ENCODE peak calls at places on chromosomes 7 and 10, in seven cellular contexts. B is iPS DF 19.7; F is cardiac fibroblast; O is neural progenitor cell; A is stimulated activated naive CD8-positive, alpha-beta T cell treated with anti-CD3 and anti-CD28 coated beads, Interleukin-15, amount 100 ng/mL, for 72 hours; K is stimulated activated CD4-positive, alpha-beta T cell treated with anti-CD3 and anti-CD28 coated beads, Interleukin-2, amount 100 ng/mL, for 48 hours; Q is GM23248. Z is an unnamed sample.

GRCh38 chr10:50929670-50930069 is 44.2 kb upstream of the A1CF start:
- DNase-seq in B (no peak), F (peak), O (no peak), A (no peak), K (no peak), Q (peak), Z (no peak)

GRCh38 chr10:84541289-84541637 is 212.9 kb downstream of the CCSER2 start:
- DNase-seq in B (peak), F (no peak), O (peak), A (no peak), K (no peak), Q (peak), Z (peak)

GRCh38 chr10:14564268-14564744 is 210.4 kb downstream of the FAM107B start:
- DNase-seq in B (no peak), F (no peak), O (no peak), A (no peak), K (no peak), Q (no peak), Z (no peak)

GRCh38 chr7:157518514-157519175 is 181.8 kb downstream of the DNAJB6 start:
- DNase-seq in B (no peak), F (no peak), O (no peak), A (no peak), K (no peak), Q (no peak), Z (no peak)

GRCh38 chr7:74544706-74545469 is 91.2 kb downstream of the GTF2IRD1 start:
- DNase-seq in B (peak), F (peak), O (peak), A (no peak), K (peak), Q (peak), Z (peak)

GRCh38 chr10:46549171-46550075 is 7.0 kb downstream of the GPRIN2 start:
- DNase-seq in B (no peak), F (no peak), O (no peak), A (no peak), K (no peak), Q (no peak), Z (peak)

GRCh38 chr7:117020605-117021002 is 67.3 kb downstream of the ST7 start:
- DNase-seq in B (no peak), F (no peak), O (peak), A (no peak), K (no peak), Q (no peak), Z (no peak)

GRCh38 chr10:93997546-93997945 is 3.8 kb downstream of the PLCE1 start:
- DNase-seq in B (no peak), F (no peak), O (no peak), A (no peak), K (no peak), Q (no peak), Z (no peak)

GRCh38 chr10:35896011-35896410 is 253.9 kb upstream of the FZD8 start:
- DNase-seq in B (no peak), F (peak), O (no peak), A (no peak), K (no peak), Q (peak), Z (no peak)

GRCh38 chr7:104299323-104299722 is 29.1 kb upstream of the LHFPL3 start:
- DNase-seq in B (no peak), F (no peak), O (peak), A (no peak), K (no peak), Q (no peak), Z (no peak)

GRCh38 chr7:39510738-39511372 is 55.3 kb upstream of the YAE1 start:
- DNase-seq in B (no peak), F (peak), O (no peak), A (no peak), K (no peak), Q (peak), Z (no peak)

GRCh38 chr10:12264204-12264908 is 68.4 kb downstream of the CDC123 start:
- DNase-seq in B (peak), F (peak), O (peak), A (peak), K (peak), Q (peak), Z (peak)

GRCh38 chr7:158700008-158700407 is 4.6 kb downstream of the NCAPG2 start:
- DNase-seq in B (no peak), F (no peak), O (no peak), A (no peak), K (no peak), Q (no peak), Z (no peak)

GRCh38 chr7:140358771-140359095 is 39.6 kb downstream of the SLC37A3 start:
- DNase-seq in B (no peak), F (no peak), O (no peak), A (no peak), K (no peak), Q (no peak), Z (no peak)

GRCh38 chr10:28878236-28878970 is 201.1 kb downstream of the BAMBI start:
- DNase-seq in B (no peak), F (no peak), O (no peak), A (no peak), K (no peak), Q (no peak), Z (no peak)

GRCh38 chr7:137848095-137848494 is 1.3 kb upstream of the DGKI start:
- DNase-seq in B (no peak), F (no peak), O (no peak), A (no peak), K (no peak), Q (no peak), Z (no peak)

GRCh38 chr7:143901360-143901709 is 641 bp downstream of the TCAF1 start:
- DNase-seq in B (no peak), F (peak), O (no peak), A (no peak), K (no peak), Q (peak), Z (no peak)

GRCh38 chr10:71766717-71767419 is 6.5 kb downstream of the VSIR start:
- DNase-seq in B (no peak), F (peak), O (no peak), A (no peak), K (no peak), Q (peak), Z (no peak)

GRCh38 chr10:129690248-129691070 is 223.4 kb downstream of the MGMT start:
- DNase-seq in B (no peak), F (no peak), O (no peak), A (no peak), K (no peak), Q (peak), Z (no peak)

GRCh38 chr7:102272075-102272916 is 14.4 kb upstream of the SH2B2 start:
- DNase-seq in B (no peak), F (peak), O (peak), A (peak), K (peak), Q (peak), Z (peak)

GRCh38 chr7:148746139-148746538 is 47.4 kb downstream of the CUL1 start:
- DNase-seq in B (no peak), F (no peak), O (no peak), A (no peak), K (no peak), Q (peak), Z (no peak)

GRCh38 chr10:93272884-93273675 is 199.4 kb downstream of the CYP26A1 start:
- DNase-seq in B (peak), F (no peak), O (peak), A (no peak), K (no peak), Q (no peak), Z (peak)

GRCh38 chr7:22430457-22430856 is 69.5 kb downstream of the STEAP1B start:
- DNase-seq in B (no peak), F (peak), O (no peak), A (no peak), K (no peak), Q (peak), Z (no peak)

GRCh38 chr10:84138478-84139125 is 707 bp upstream of the GHITM start:
- DNase-seq in B (no peak), F (no peak), O (no peak), A (peak), K (peak), Q (no peak), Z (peak)

GRCh38 chr10:35561670-35562069 is 43.5 kb upstream of the GJD4 start:
- DNase-seq in B (no peak), F (no peak), O (no peak), A (no peak), K (no peak), Q (no peak), Z (no peak)

GRCh38 chr7:24879281-24879680 is 100.7 kb downstream of the OSBPL3 start:
- DNase-seq in B (no peak), F (peak), O (no peak), A (no peak), K (no peak), Q (peak), Z (no peak)

GRCh38 chr10:128781636-128782035 is 655.4 kb upstream of the MKI67 start:
- DNase-seq in B (no peak), F (no peak), O (no peak), A (no peak), K (no peak), Q (no peak), Z (no peak)

GRCh38 chr10:72133517-72133916 is 45.2 kb upstream of the SPOCK2 start:
- DNase-seq in B (no peak), F (peak), O (no peak), A (no peak), K (no peak), Q (peak), Z (no peak)

GRCh38 chr7:43249808-43250145 is 137.3 kb downstream of the HECW1 start:
- DNase-seq in B (no peak), F (no peak), O (no peak), A (no peak), K (no peak), Q (peak), Z (no peak)

GRCh38 chr7:130071701-130072622 is 1.6 kb downstream of the KLHDC10 start:
- DNase-seq in B (peak), F (peak), O (peak), A (peak), K (peak), Q (peak), Z (peak)

GRCh38 chr7:38070718-38071117 is 107.3 kb upstream of the STARD3NL start:
- DNase-seq in B (peak), F (peak), O (peak), A (no peak), K (no peak), Q (peak), Z (peak)

GRCh38 chr7:141452911-141453310 is 98.3 kb upstream of the AGK start:
- DNase-seq in B (no peak), F (no peak), O (no peak), A (no peak), K (no peak), Q (no peak), Z (no peak)

Z was measured in H7.